ENCODE peak calls at places on chromosomes 11 and 22, in five cellular contexts. Z is left cardiac atrium; L is SK-MEL-5; J is CD4-positive, alpha-beta T cell; P is brain microvascular endothelial cell. K is an unnamed sample.

GRCh38 chr22:40243891-40244290 is 66.2 kb downstream of the TNRC6B start:
- DNase-seq in J (no peak), Z (no peak), P (no peak), L (no peak), K (no peak)

GRCh38 chr11:92960886-92961285 is 8.6 kb upstream of the MTNR1B start:
- DNase-seq in Z (no peak), L (peak), J (no peak), P (no peak), K (no peak)

GRCh38 chr11:102421262-102421661 is 31.3 kb downstream of the TMEM123 start:
- DNase-seq in P (no peak), L (no peak), J (no peak), Z (no peak), K (no peak)

GRCh38 chr22:26964642-26965041 is 307.3 kb downstream of the MIAT start:
- DNase-seq in L (no peak), P (no peak), J (no peak), Z (no peak), K (no peak)

GRCh38 chr22:39088688-39089032 is 8.4 kb upstream of the APOBEC3H start:
- DNase-seq in Z (no peak), L (no peak), J (no peak), P (no peak), K (no peak)

GRCh38 chr11:130418210-130418609 is 10.2 kb downstream of the ADAMTS8 start:
- DNase-seq in L (no peak), Z (no peak), P (no peak), J (no peak), K (no peak)

GRCh38 chr11:21142007-21142406 is 472.6 kb downstream of the NELL1 start:
- DNase-seq in P (no peak), Z (no peak), L (peak), J (no peak), K (no peak)

GRCh38 chr11:44632466-44633123 is 67.1 kb downstream of the CD82 start:
- DNase-seq in J (peak), Z (no peak), L (peak), P (peak), K (no peak)

GRCh38 chr11:77201991-77202841 is 74.2 kb downstream of the MYO7A start:
- DNase-seq in P (no peak), L (no peak), Z (no peak), J (no peak), K (no peak)

GRCh38 chr11:47941907-47942558 is 38.3 kb upstream of the PTPRJ start:
- DNase-seq in Z (no peak), P (no peak), J (no peak), L (no peak), K (no peak)

GRCh38 chr22:19058713-19059451 is 63.3 kb downstream of the DGCR2 start:
- DNase-seq in J (no peak), L (no peak), Z (no peak), P (no peak), K (no peak)